ENCODE peak calls at places on chromosomes 1 and 21, in six cellular contexts. V, N, C, F, O and T are unnamed samples.

GRCh38 chr1:27605300-27605766 is 1.4 kb upstream of the AHDC1 start:
- DNase-seq in V (no peak), N (no peak), C (no peak), F (no peak), O (no peak), T (no peak)

GRCh38 chr1:154945962-154946850 is 9.7 kb upstream of the PMVK start:
- DNase-seq in V (no peak), N (no peak), C (no peak), F (no peak), O (no peak), T (no peak)

GRCh38 chr1:200487650-200488049 is 77.8 kb upstream of the ZNF281 start:
- DNase-seq in V (no peak), N (no peak), C (no peak), F (no peak), O (no peak), T (no peak)

GRCh38 chr1:61434276-61434675 is 290.7 kb downstream of the TM2D1 start:
- DNase-seq in V (no peak), N (no peak), C (no peak), F (no peak), O (no peak), T (no peak)

GRCh38 chr1:109874445-109874844 is 36.2 kb upstream of the CSF1 start:
- DNase-seq in V (no peak), N (no peak), C (peak), F (no peak), O (no peak), T (no peak)

GRCh38 chr1:224542783-224543440 is 73.2 kb upstream of the CNIH3 start:
- DNase-seq in V (no peak), N (no peak), C (no peak), F (no peak), O (no peak), T (no peak)

GRCh38 chr1:12047120-12047876 is 15.8 kb upstream of the TNFRSF8 start:
- DNase-seq in V (no peak), N (peak), C (no peak), F (no peak), O (no peak), T (no peak)

GRCh38 chr1:172322219-172323061 is 98.0 kb upstream of the C1orf105 start:
- DNase-seq in V (no peak), N (no peak), C (no peak), F (peak), O (no peak), T (no peak)

GRCh38 chr1:206551985-206552325 is 44.6 kb downstream of the RASSF5 start:
- DNase-seq in V (no peak), N (no peak), C (no peak), F (no peak), O (no peak), T (no peak)

GRCh38 chr1:41902125-41902524 is 16.6 kb downstream of the HIVEP3 start:
- DNase-seq in V (no peak), N (no peak), C (no peak), F (no peak), O (no peak), T (no peak)

GRCh38 chr1:7227654-7228053 is 442.4 kb downstream of the CAMTA1 start:
- DNase-seq in V (no peak), N (no peak), C (no peak), F (no peak), O (no peak), T (no peak)

GRCh38 chr1:165383067-165383466 is 26.6 kb upstream of the LMX1A start:
- DNase-seq in V (no peak), N (no peak), C (no peak), F (no peak), O (no peak), T (no peak)

GRCh38 chr1:196400478-196401453 is 207.5 kb downstream of the KCNT2 start:
- DNase-seq in V (peak), N (no peak), C (peak), F (no peak), O (no peak), T (no peak)

GRCh38 chr1:59218521-59219236 is 78.2 kb upstream of the FGGY start:
- DNase-seq in V (no peak), N (no peak), C (no peak), F (no peak), O (no peak), T (no peak)

GRCh38 chr1:55134152-55134808 is 80.9 kb downstream of the USP24 start:
- DNase-seq in V (no peak), N (no peak), C (no peak), F (no peak), O (no peak), T (no peak)

GRCh38 chr1:1928231-1929101 is 9.4 kb upstream of the TMEM52 start:
- DNase-seq in V (no peak), N (no peak), C (no peak), F (no peak), O (no peak), T (no peak)

GRCh38 chr21:17848228-17848627 is 29.1 kb upstream of the C21orf91 start:
- DNase-seq in V (no peak), N (peak), C (no peak), F (no peak), O (no peak), T (peak)

GRCh38 chr1:85406887-85407593 is 57.9 kb downstream of the DDAH1 start:
- DNase-seq in V (no peak), N (no peak), C (no peak), F (no peak), O (peak), T (no peak)

GRCh38 chr1:100308777-100309176 is 42.8 kb downstream of the RTCA start:
- DNase-seq in V (no peak), N (no peak), C (no peak), F (no peak), O (no peak), T (no peak)

DNA sequence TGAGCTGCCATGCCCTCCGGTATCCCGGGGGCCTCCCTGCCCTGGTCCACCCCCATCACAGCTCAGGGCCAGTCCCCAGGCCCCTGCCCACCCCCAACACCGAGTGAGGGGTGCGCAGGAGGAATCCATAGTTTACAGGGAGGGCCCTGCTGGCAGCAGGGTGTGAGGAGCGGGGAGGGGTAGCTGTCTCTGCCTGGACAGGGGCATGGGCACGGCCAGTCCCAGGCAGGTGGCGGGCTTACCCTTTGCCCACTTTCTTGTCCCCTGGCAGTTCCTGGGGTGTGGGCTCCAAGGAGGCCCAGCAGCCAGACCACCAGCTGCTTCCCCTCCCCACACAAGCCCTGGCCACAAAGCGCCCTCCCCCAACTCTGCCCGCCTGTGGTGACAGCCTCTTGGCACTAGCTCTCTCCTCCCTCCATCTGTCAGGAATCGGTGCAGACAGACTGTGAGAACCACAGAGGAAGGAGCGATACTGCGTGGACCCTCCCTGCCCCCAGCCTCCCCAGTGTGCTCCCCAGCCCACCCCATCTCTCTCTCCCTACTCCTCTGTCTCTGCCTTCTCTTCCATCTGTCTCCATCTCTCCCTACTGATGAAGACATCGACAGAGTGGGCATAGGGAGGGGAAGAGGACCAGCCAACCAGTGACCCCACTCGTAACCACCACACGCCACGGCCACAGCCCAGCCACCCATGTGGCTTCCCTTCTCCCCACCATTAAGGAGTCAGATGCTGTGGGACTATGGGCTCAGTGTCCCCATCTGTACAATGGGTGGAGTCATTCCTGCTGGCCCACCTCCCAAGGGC is 16.6 kb downstream of the LRP8 start:
- DNase-seq in V (no peak), N (no peak), C (no peak), F (peak), O (no peak), T (no peak)
- TF ChIP-seq POLR2AphosphoS5 in V (no peak), N (no peak), C (no peak), F (no peak), O (no peak), T (no peak)

DNA sequence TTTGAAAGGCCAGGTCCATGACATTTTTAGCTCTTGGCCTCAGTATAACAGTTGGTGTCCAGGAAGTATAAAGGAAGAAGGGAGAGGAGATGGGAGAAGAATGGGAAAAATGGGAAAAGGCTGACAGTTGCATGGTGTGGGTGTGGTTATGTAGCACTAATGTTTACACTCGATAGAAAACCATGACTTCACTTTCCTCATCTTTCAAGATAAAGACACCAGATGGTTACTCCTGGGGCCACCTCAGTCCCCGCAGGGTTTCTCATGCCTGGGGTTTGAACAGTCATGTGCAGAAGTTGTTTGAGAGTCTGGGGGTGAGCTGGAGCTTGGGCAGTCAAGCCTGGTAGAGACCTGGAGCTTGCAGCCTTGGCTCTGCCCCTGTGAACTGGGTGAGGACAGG is 7.9 kb downstream of the PGBD2 start:
- DNase-seq in V (no peak), N (no peak), C (no peak), F (no peak), O (no peak), T (no peak)
- TF ChIP-seq POLR2AphosphoS5 in V (no peak), N (no peak), C (no peak), F (no peak), O (no peak), T (no peak)

DNA sequence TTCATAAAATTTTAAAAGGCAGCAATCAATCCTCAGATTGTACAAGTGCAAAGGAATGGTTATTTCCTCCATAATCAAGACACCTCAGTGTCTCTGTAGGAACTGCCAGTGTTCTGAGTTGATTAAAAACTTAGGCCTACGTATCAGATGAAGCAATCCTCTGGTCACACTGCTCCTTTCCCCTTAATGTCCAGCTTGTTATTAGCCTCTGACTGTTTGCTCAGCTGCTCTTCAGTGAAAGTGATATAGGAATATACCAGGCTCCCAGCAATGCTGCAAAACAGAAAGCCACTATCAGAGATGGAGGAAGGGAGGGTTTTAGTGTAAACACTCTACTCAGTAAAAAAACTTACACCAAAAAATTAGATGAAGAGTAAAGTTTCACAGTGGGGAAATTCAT is 49.8 kb downstream of the SLC35D1 start:
- DNase-seq in V (no peak), N (no peak), C (no peak), F (no peak), O (no peak), T (no peak)
- TF ChIP-seq POLR2AphosphoS5 in V (no peak), N (no peak), C (no peak), F (no peak), O (no peak), T (no peak)

GRCh38 chr1:182724215-182724614 is 39.8 kb upstream of the RGS8 start:
- DNase-seq in V (no peak), N (no peak), C (no peak), F (no peak), O (no peak), T (no peak)
- TF ChIP-seq POLR2AphosphoS5 in V (no peak), N (no peak), C (no peak), F (no peak), O (no peak), T (no peak)

GRCh38 chr1:39898648-39899603 is 2.8 kb downstream of the MYCL start:
- DNase-seq in V (no peak), N (no peak), C (no peak), F (peak), O (peak), T (no peak)

GRCh38 chr1:39900662-39901485 is 843 bp downstream of the MYCL start:
- DNase-seq in V (no peak), N (no peak), C (no peak), F (peak), O (peak), T (peak)

GRCh38 chr1:39899611-39900538 is 1.8 kb downstream of the MYCL start:
- DNase-seq in V (no peak), N (no peak), C (no peak), F (no peak), O (no peak), T (no peak)

GRCh38 chr1:39902121-39902807 is 547 bp upstream of the MYCL start:
- DNase-seq in V (peak), N (no peak), C (peak), F (peak), O (peak), T (peak)

DNA sequence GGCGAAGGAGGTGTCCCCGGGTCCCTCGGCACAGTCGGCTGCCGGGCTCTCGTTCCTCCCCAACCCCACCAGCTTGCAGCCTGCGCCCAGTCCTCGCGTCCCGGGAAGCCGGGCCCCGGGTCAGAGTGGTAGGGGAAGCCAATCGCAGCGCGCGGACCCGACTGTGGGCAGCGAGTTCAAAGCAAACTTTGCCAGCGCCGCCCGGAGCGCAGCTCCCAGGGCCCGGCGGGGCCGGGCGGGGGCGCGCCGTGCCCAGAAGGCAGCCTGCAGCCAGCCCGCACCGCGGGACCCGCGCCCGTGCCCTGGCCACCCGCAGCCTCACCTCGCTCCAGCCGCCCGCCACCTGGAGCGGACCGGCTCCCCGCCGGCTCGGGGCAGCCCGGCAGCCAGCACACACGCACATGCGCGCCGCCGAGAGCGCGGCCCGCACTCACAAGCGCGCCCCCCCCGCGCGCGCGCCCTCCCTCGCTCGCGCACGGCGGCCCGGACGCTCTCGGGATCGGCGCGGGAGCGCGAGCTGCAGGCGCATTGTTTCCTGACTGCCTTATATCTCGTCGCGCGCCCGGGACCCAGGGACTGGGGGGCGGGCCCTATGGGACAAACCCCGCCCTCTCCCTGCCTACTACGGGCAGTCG is at the start of gene MYCL:
- DNase-seq in V (peak), N (no peak), C (peak), F (peak), O (peak), T (peak)
- TF ChIP-seq POLR2AphosphoS5 in V (no peak), N (no peak), C (no peak), F (no peak), O (no peak), T (no peak)

DNA sequence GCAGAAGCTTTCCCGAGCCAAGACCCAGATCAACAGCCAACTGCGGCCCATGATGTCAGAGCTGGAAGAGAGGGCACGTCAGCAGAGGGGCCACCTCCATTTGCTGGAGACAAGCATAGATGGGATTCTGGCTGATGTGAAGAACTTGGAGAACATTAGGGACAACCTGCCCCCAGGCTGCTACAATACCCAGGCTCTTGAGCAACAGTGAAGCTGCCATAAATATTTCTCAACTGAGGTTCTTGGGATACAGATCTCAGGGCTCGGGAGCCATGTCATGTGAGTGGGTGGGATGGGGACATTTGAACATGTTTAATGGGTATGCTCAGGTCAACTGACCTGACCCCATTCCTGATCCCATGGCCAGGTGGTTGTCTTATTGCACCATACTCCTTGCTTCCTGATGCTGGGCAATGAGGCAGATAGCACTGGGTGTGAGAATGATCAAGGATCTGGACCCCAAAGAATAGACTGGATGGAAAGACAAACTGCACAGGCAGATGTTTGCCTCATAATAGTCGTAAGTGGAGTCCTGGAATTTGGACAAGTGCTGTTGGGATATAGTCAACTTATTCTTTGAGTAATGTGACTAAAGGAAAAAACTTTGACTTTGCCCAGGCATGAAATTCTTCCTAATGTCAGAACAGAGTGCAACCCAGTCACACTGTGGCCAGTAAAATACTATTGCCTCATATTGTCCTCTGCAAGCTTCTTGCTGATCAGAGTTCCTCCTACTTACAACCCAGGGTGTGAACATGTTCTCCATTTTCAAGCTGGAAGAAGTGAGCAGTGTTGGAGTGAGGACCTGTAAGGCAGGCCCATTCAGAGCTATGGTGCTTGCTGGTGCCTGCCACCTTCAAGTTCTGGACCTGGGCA is 57.4 kb downstream of the LAMC2 start:
- DNase-seq in V (no peak), N (no peak), C (peak), F (no peak), O (no peak), T (no peak)
- TF ChIP-seq POLR2AphosphoS5 in V (peak), N (no peak), C (peak), F (no peak), O (peak), T (no peak)

DNA sequence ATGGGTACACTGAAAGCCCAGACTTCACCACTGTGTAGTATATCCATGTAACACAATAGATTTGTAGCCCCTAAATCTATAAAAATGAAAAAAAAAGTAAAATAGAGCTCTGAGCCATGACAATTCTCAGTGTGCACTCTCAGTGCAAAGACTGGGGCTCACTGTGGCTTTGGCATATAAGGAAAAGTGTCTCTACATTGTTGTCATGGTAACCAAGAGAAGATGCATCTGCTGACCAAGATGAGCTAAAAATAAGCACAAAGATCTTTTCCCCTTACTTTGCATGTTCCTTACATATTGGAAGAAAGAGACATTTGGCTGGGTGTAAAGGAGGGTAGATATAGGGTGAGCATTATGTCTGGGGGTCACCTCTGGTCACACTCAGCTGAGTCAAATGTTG is 12.0 kb downstream of the PGLYRP4 start:
- DNase-seq in V (no peak), N (no peak), C (no peak), F (no peak), O (no peak), T (no peak)
- TF ChIP-seq POLR2AphosphoS5 in V (no peak), N (no peak), C (no peak), F (no peak), O (no peak), T (no peak)

DNA sequence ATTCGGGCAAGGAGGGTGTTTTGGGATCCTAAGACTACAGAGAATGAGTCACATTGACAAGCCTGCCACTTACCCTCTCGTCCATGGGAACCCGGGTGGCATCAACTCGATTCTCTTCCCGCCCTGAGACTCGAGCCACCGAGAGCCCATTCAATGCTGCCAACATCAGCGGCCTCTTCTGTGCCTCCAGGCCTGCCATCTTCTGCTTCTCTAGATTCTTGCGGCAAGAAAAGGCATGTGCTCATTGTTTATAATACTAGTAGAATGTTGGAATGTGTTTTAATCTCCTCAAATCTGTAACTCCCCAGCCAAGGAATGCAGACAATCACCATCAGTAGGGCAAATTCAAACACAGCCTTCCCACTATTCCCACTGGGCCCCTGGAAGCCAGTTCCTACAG is 96.9 kb downstream of the SMYD2 start:
- DNase-seq in V (no peak), N (no peak), C (no peak), F (no peak), O (no peak), T (no peak)
- TF ChIP-seq POLR2AphosphoS5 in V (peak), N (no peak), C (no peak), F (no peak), O (no peak), T (no peak)